ENCODE peak calls at places on chromosomes 6 and 20, in nine cellular contexts. One of them, this sample, is unnamed.
A peak's percentile ranks its signal among the peaks of the same experiment; 100 is the strongest.

GRCh38 chr6:44842616-44843015 is 455.1 kb downstream of the CDC5L start:
- DNase-seq in HS-5: no peak
- DNase-seq in SHP77 treated with DMSO at 0.1 percent for 48 hours: no peak
- DNase-seq in MCF 10A: no peak
- DNase-seq in brain microvascular endothelial cell: no peak
- DNase-seq in upper lobe of left lung: no peak
- DNase-seq in effector memory CD8-positive, alpha-beta T cell: no peak
- DNase-seq in NCI-H345: no peak
- DNase-seq in HT1080: no peak
- DNase-seq in this sample: no peak

GRCh38 chr6:83872386-83873118 is 13.1 kb downstream of the CYB5R4 start:
- DNase-seq in SHP77 treated with DMSO at 0.1 percent for 48 hours: no peak
- DNase-seq in NCI-H345: no peak
- DNase-seq in HT1080: peak; percentile 7
- DNase-seq in HS-5: no peak
- DNase-seq in upper lobe of left lung: no peak
- DNase-seq in MCF 10A: no peak
- DNase-seq in brain microvascular endothelial cell: no peak
- DNase-seq in effector memory CD8-positive, alpha-beta T cell: no peak
- DNase-seq in this sample: no peak

GRCh38 chr6:32941412-32941784 is 570 bp upstream of the HLA-DMB start:
- DNase-seq in upper lobe of left lung: no peak
- DNase-seq in HS-5: no peak
- DNase-seq in effector memory CD8-positive, alpha-beta T cell: peak; percentile 52
- DNase-seq in SHP77 treated with DMSO at 0.1 percent for 48 hours: no peak
- DNase-seq in brain microvascular endothelial cell: no peak
- DNase-seq in HT1080: no peak
- DNase-seq in MCF 10A: no peak
- DNase-seq in NCI-H345: no peak
- DNase-seq in this sample: no peak

GRCh38 chr20:51398552-51398951 is 144.0 kb downstream of the NFATC2 start:
- DNase-seq in MCF 10A: no peak
- DNase-seq in effector memory CD8-positive, alpha-beta T cell: no peak
- DNase-seq in HT1080: no peak
- DNase-seq in NCI-H345: no peak
- DNase-seq in upper lobe of left lung: no peak
- DNase-seq in brain microvascular endothelial cell: no peak
- DNase-seq in SHP77 treated with DMSO at 0.1 percent for 48 hours: no peak
- DNase-seq in HS-5: no peak
- DNase-seq in this sample: no peak

GRCh38 chr6:51494342-51494741 is 593.1 kb downstream of the PKHD1 start:
- DNase-seq in HT1080: no peak
- DNase-seq in upper lobe of left lung: no peak
- DNase-seq in effector memory CD8-positive, alpha-beta T cell: no peak
- DNase-seq in MCF 10A: no peak
- DNase-seq in SHP77 treated with DMSO at 0.1 percent for 48 hours: no peak
- DNase-seq in HS-5: no peak
- DNase-seq in brain microvascular endothelial cell: no peak
- DNase-seq in NCI-H345: no peak
- DNase-seq in this sample: no peak

GRCh38 chr6:106749611-106750010 is 120.2 kb downstream of the QRSL1 start:
- DNase-seq in HT1080: no peak
- DNase-seq in SHP77 treated with DMSO at 0.1 percent for 48 hours: peak; percentile 29
- DNase-seq in effector memory CD8-positive, alpha-beta T cell: no peak
- DNase-seq in MCF 10A: peak; percentile 45
- DNase-seq in upper lobe of left lung: no peak
- DNase-seq in NCI-H345: peak; percentile 61
- DNase-seq in HS-5: no peak
- DNase-seq in brain microvascular endothelial cell: no peak
- DNase-seq in this sample: no peak

GRCh38 chr6:114227944-114228343 is 114.9 kb downstream of the HS3ST5 start:
- DNase-seq in SHP77 treated with DMSO at 0.1 percent for 48 hours: no peak
- DNase-seq in brain microvascular endothelial cell: no peak
- DNase-seq in MCF 10A: no peak
- DNase-seq in upper lobe of left lung: no peak
- DNase-seq in HS-5: no peak
- DNase-seq in effector memory CD8-positive, alpha-beta T cell: no peak
- DNase-seq in NCI-H345: no peak
- DNase-seq in HT1080: no peak
- DNase-seq in this sample: no peak

GRCh38 chr20:18092890-18093289 is 35.2 kb upstream of the OVOL2 start:
- DNase-seq in HS-5: no peak
- DNase-seq in effector memory CD8-positive, alpha-beta T cell: no peak
- DNase-seq in HT1080: no peak
- DNase-seq in MCF 10A: no peak
- DNase-seq in NCI-H345: no peak
- DNase-seq in SHP77 treated with DMSO at 0.1 percent for 48 hours: no peak
- DNase-seq in brain microvascular endothelial cell: no peak
- DNase-seq in upper lobe of left lung: no peak
- DNase-seq in this sample: no peak

GRCh38 chr6:44023586-44024454 is 103.4 kb downstream of the MRPL14 start:
- DNase-seq in HS-5: no peak
- DNase-seq in NCI-H345: no peak
- DNase-seq in SHP77 treated with DMSO at 0.1 percent for 48 hours: no peak
- DNase-seq in brain microvascular endothelial cell: no peak
- DNase-seq in effector memory CD8-positive, alpha-beta T cell: no peak
- DNase-seq in upper lobe of left lung: no peak
- DNase-seq in HT1080: no peak
- DNase-seq in MCF 10A: no peak
- DNase-seq in this sample: no peak

GRCh38 chr6:89412071-89413005 is at the start of gene RRAGD:
- DNase-seq in MCF 10A: no peak
- DNase-seq in NCI-H345: peak; percentile 84
- DNase-seq in effector memory CD8-positive, alpha-beta T cell: peak; percentile 40
- DNase-seq in SHP77 treated with DMSO at 0.1 percent for 48 hours: peak; percentile 53
- DNase-seq in HS-5: no peak
- DNase-seq in upper lobe of left lung: peak; percentile 95
- DNase-seq in HT1080: no peak
- DNase-seq in brain microvascular endothelial cell: no peak
- DNase-seq in this sample: peak; percentile 84

GRCh38 chr6:15399651-15400470 is 154.0 kb downstream of the JARID2 start:
- DNase-seq in SHP77 treated with DMSO at 0.1 percent for 48 hours: no peak
- DNase-seq in MCF 10A: peak; percentile 69
- DNase-seq in HS-5: no peak
- DNase-seq in NCI-H345: no peak
- DNase-seq in effector memory CD8-positive, alpha-beta T cell: no peak
- DNase-seq in brain microvascular endothelial cell: peak; percentile 83
- DNase-seq in upper lobe of left lung: peak; percentile 77
- DNase-seq in HT1080: no peak
- DNase-seq in this sample: peak; percentile 86

GRCh38 chr20:40706977-40707582 is 18.0 kb upstream of the MAFB start:
- DNase-seq in brain microvascular endothelial cell: no peak
- DNase-seq in SHP77 treated with DMSO at 0.1 percent for 48 hours: no peak
- DNase-seq in effector memory CD8-positive, alpha-beta T cell: no peak
- DNase-seq in upper lobe of left lung: no peak
- DNase-seq in HS-5: no peak
- DNase-seq in NCI-H345: no peak
- DNase-seq in MCF 10A: no peak
- DNase-seq in HT1080: peak; percentile 26
- DNase-seq in this sample: no peak

GRCh38 chr20:44540834-44541233 is 19.0 kb upstream of the SERINC3 start:
- DNase-seq in upper lobe of left lung: no peak
- DNase-seq in effector memory CD8-positive, alpha-beta T cell: no peak
- DNase-seq in HS-5: no peak
- DNase-seq in brain microvascular endothelial cell: peak; percentile 86
- DNase-seq in MCF 10A: peak; percentile 48
- DNase-seq in SHP77 treated with DMSO at 0.1 percent for 48 hours: no peak
- DNase-seq in HT1080: peak; percentile 64
- DNase-seq in NCI-H345: no peak
- DNase-seq in this sample: no peak

GRCh38 chr20:1761116-1761515 is 103.5 kb upstream of the SIRPG start:
- DNase-seq in effector memory CD8-positive, alpha-beta T cell: no peak
- DNase-seq in HS-5: peak; percentile 89
- DNase-seq in NCI-H345: no peak
- DNase-seq in MCF 10A: peak; percentile 68
- DNase-seq in SHP77 treated with DMSO at 0.1 percent for 48 hours: no peak
- DNase-seq in HT1080: peak; percentile 82
- DNase-seq in upper lobe of left lung: no peak
- DNase-seq in brain microvascular endothelial cell: peak; percentile 76
- DNase-seq in this sample: no peak

GRCh38 chr20:25081730-25082497 is at the start of gene VSX1:
- DNase-seq in HS-5: no peak
- DNase-seq in effector memory CD8-positive, alpha-beta T cell: no peak
- DNase-seq in SHP77 treated with DMSO at 0.1 percent for 48 hours: no peak
- DNase-seq in HT1080: no peak
- DNase-seq in brain microvascular endothelial cell: no peak
- DNase-seq in MCF 10A: no peak
- DNase-seq in upper lobe of left lung: peak; percentile 81
- DNase-seq in NCI-H345: no peak
- DNase-seq in this sample: no peak

GRCh38 chr6:3963404-3963803 is 114.2 kb downstream of the FAM50B start:
- DNase-seq in upper lobe of left lung: no peak
- DNase-seq in HS-5: no peak
- DNase-seq in brain microvascular endothelial cell: no peak
- DNase-seq in MCF 10A: no peak
- DNase-seq in SHP77 treated with DMSO at 0.1 percent for 48 hours: no peak
- DNase-seq in NCI-H345: no peak
- DNase-seq in effector memory CD8-positive, alpha-beta T cell: no peak
- DNase-seq in HT1080: no peak
- DNase-seq in this sample: no peak

GRCh38 chr6:96947055-96947454 is 22.5 kb downstream of the KLHL32 start:
- DNase-seq in upper lobe of left lung: no peak
- DNase-seq in MCF 10A: no peak
- DNase-seq in HS-5: no peak
- DNase-seq in HT1080: no peak
- DNase-seq in SHP77 treated with DMSO at 0.1 percent for 48 hours: no peak
- DNase-seq in effector memory CD8-positive, alpha-beta T cell: no peak
- DNase-seq in NCI-H345: no peak
- DNase-seq in brain microvascular endothelial cell: no peak
- DNase-seq in this sample: no peak

GRCh38 chr6:137722749-137723272 is 144.2 kb upstream of the TNFAIP3 start:
- DNase-seq in upper lobe of left lung: no peak
- DNase-seq in HT1080: no peak
- DNase-seq in MCF 10A: no peak
- DNase-seq in HS-5: no peak
- DNase-seq in effector memory CD8-positive, alpha-beta T cell: peak; percentile 30
- DNase-seq in brain microvascular endothelial cell: no peak
- DNase-seq in SHP77 treated with DMSO at 0.1 percent for 48 hours: no peak
- DNase-seq in NCI-H345: no peak
- DNase-seq in this sample: no peak

GRCh38 chr20:6768228-6769185 is 1.0 kb downstream of the BMP2 start:
- DNase-seq in HS-5: no peak
- DNase-seq in NCI-H345: peak; percentile 43
- DNase-seq in brain microvascular endothelial cell: peak; percentile 16
- DNase-seq in MCF 10A: peak; percentile 27
- DNase-seq in SHP77 treated with DMSO at 0.1 percent for 48 hours: no peak
- DNase-seq in upper lobe of left lung: peak; percentile 46
- DNase-seq in effector memory CD8-positive, alpha-beta T cell: no peak
- DNase-seq in HT1080: no peak
- DNase-seq in this sample: peak; percentile 47

GRCh38 chr6:73231986-73232391 is 6.7 kb upstream of the KHDC1L start:
- DNase-seq in effector memory CD8-positive, alpha-beta T cell: no peak
- DNase-seq in brain microvascular endothelial cell: no peak
- DNase-seq in MCF 10A: no peak
- DNase-seq in HT1080: no peak
- DNase-seq in NCI-H345: no peak
- DNase-seq in SHP77 treated with DMSO at 0.1 percent for 48 hours: no peak
- DNase-seq in HS-5: no peak
- DNase-seq in upper lobe of left lung: no peak
- DNase-seq in this sample: no peak

GRCh38 chr6:20711518-20711917 is 177.3 kb downstream of the CDKAL1 start:
- DNase-seq in effector memory CD8-positive, alpha-beta T cell: no peak
- DNase-seq in brain microvascular endothelial cell: peak; percentile 1
- DNase-seq in HS-5: no peak
- DNase-seq in MCF 10A: no peak
- DNase-seq in SHP77 treated with DMSO at 0.1 percent for 48 hours: no peak
- DNase-seq in HT1080: peak; percentile 16
- DNase-seq in upper lobe of left lung: no peak
- DNase-seq in NCI-H345: no peak
- DNase-seq in this sample: no peak

GRCh38 chr20:48325656-48326433 is 502.0 kb downstream of the PREX1 start:
- DNase-seq in SHP77 treated with DMSO at 0.1 percent for 48 hours: no peak
- DNase-seq in upper lobe of left lung: peak; percentile 59
- DNase-seq in brain microvascular endothelial cell: no peak
- DNase-seq in MCF 10A: no peak
- DNase-seq in effector memory CD8-positive, alpha-beta T cell: no peak
- DNase-seq in NCI-H345: no peak
- DNase-seq in HT1080: no peak
- DNase-seq in HS-5: no peak
- DNase-seq in this sample: no peak

GRCh38 chr6:107079429-107079828 is 35.9 kb downstream of the BEND3 start:
- DNase-seq in upper lobe of left lung: no peak
- DNase-seq in MCF 10A: no peak
- DNase-seq in SHP77 treated with DMSO at 0.1 percent for 48 hours: no peak
- DNase-seq in NCI-H345: no peak
- DNase-seq in HT1080: no peak
- DNase-seq in effector memory CD8-positive, alpha-beta T cell: no peak
- DNase-seq in brain microvascular endothelial cell: no peak
- DNase-seq in HS-5: no peak
- DNase-seq in this sample: no peak

GRCh38 chr20:58662142-58662473 is 11.0 kb downstream of the STX16 start:
- DNase-seq in upper lobe of left lung: no peak
- DNase-seq in HT1080: no peak
- DNase-seq in MCF 10A: no peak
- DNase-seq in effector memory CD8-positive, alpha-beta T cell: no peak
- DNase-seq in brain microvascular endothelial cell: no peak
- DNase-seq in SHP77 treated with DMSO at 0.1 percent for 48 hours: no peak
- DNase-seq in HS-5: no peak
- DNase-seq in NCI-H345: no peak
- DNase-seq in this sample: no peak

GRCh38 chr20:50050660-50051308 is 62.2 kb downstream of the UBE2V1 start:
- DNase-seq in NCI-H345: no peak
- DNase-seq in MCF 10A: peak; percentile 84
- DNase-seq in HT1080: no peak
- DNase-seq in effector memory CD8-positive, alpha-beta T cell: no peak
- DNase-seq in brain microvascular endothelial cell: no peak
- DNase-seq in HS-5: no peak
- DNase-seq in SHP77 treated with DMSO at 0.1 percent for 48 hours: no peak
- DNase-seq in upper lobe of left lung: no peak
- DNase-seq in this sample: no peak

This sample was measured in heart left ventricle.